ENCODE peak calls at places on chromosome 1, in nine cellular contexts. D is AG10803, W is mammary epithelial cell, Y is body of pancreas, H is fibroblast of the aortic adventitia, S is progenitor cell of endocrine pancreas, Q is Peyer's patch, N is NB4, Z is AG09309. V is an unnamed sample.
A peak's percentile ranks its signal among the peaks of the same experiment; 100 is the strongest.

GRCh38 chr1:177274687-177275211 is 104.0 kb downstream of the BRINP2 start:
- DNase-seq in D (peak; percentile 86), W (peak; percentile 18), Y (peak; percentile 42), H (peak; percentile 86), S (no peak), Q (no peak), N (no peak), Z (peak; percentile 54), V (no peak)

GRCh38 chr1:37151789-37152188 is 117.5 kb upstream of the GRIK3 start:
- DNase-seq in D (no peak), W (no peak), Y (no peak), H (no peak), S (no peak), Q (no peak), N (no peak), Z (no peak), V (no peak)

GRCh38 chr1:53076721-53077598 is 14.9 kb downstream of the PODN start:
- DNase-seq in D (no peak), W (no peak), Y (peak; percentile 8), H (no peak), S (no peak), Q (no peak), N (no peak), Z (no peak), V (no peak)

GRCh38 chr1:52602328-52603300 is at the start of gene GPX7:
- DNase-seq in D (peak; percentile 71), W (no peak), Y (peak; percentile 61), H (peak; percentile 55), S (peak; percentile 27), Q (peak; percentile 53), N (peak; percentile 69), Z (peak; percentile 13), V (peak; percentile 48)

GRCh38 chr1:41239988-41240610 is 2.0 kb downstream of the SCMH1 start:
- DNase-seq in D (peak; percentile 67), W (peak; percentile 59), Y (peak; percentile 19), H (peak; percentile 67), S (no peak), Q (no peak), N (peak; percentile 66), Z (peak; percentile 57), V (no peak)

GRCh38 chr1:117017062-117017461 is 15.5 kb downstream of the CD101 start:
- DNase-seq in D (no peak), W (no peak), Y (no peak), H (no peak), S (no peak), Q (no peak), N (no peak), Z (no peak), V (no peak)

GRCh38 chr1:78377356-78377928 is 113.3 kb upstream of the PTGFR start:
- DNase-seq in D (no peak), W (peak; percentile 36), Y (no peak), H (no peak), S (no peak), Q (no peak), N (no peak), Z (no peak), V (no peak)

GRCh38 chr1:97524211-97524610 is 396.6 kb downstream of the DPYD start:
- DNase-seq in D (no peak), W (no peak), Y (no peak), H (peak; percentile 12), S (no peak), Q (no peak), N (no peak), Z (no peak), V (no peak)

GRCh38 chr1:156291226-156292061 is 4.0 kb downstream of the GLMP start:
- DNase-seq in D (peak; percentile 77), W (no peak), Y (peak; percentile 94), H (peak; percentile 76), S (peak; percentile 81), Q (peak; percentile 65), N (no peak), Z (no peak), V (no peak)

GRCh38 chr1:63458750-63459149 is 64.3 kb downstream of the ITGB3BP start:
- DNase-seq in D (no peak), W (no peak), Y (no peak), H (no peak), S (no peak), Q (no peak), N (no peak), Z (no peak), V (no peak)

GRCh38 chr1:63448741-63449140 is 74.3 kb downstream of the ITGB3BP start:
- DNase-seq in D (peak; percentile 58), W (no peak), Y (no peak), H (peak; percentile 54), S (no peak), Q (no peak), N (no peak), Z (no peak), V (no peak)

GRCh38 chr1:63453232-63453631 is 69.8 kb downstream of the ITGB3BP start:
- DNase-seq in D (no peak), W (no peak), Y (no peak), H (no peak), S (no peak), Q (no peak), N (no peak), Z (no peak), V (no peak)

GRCh38 chr1:63450416-63450815 is 72.6 kb downstream of the ITGB3BP start:
- DNase-seq in D (no peak), W (no peak), Y (no peak), H (no peak), S (no peak), Q (no peak), N (no peak), Z (no peak), V (no peak)

GRCh38 chr1:63454269-63454668 is 68.8 kb downstream of the ITGB3BP start:
- DNase-seq in D (peak; percentile 45), W (no peak), Y (no peak), H (peak; percentile 53), S (no peak), Q (no peak), N (peak; percentile 17), Z (no peak), V (no peak)
- TF ChIP-seq CTCF in D (peak; percentile 43), W (peak; percentile 24), Y (no peak), H (peak; percentile 53), S (peak; percentile 37), Q (no peak), N (no peak), Z (peak; percentile 32), V (no peak)

GRCh38 chr1:31633117-31633516 is 11.6 kb downstream of the PEF1 start:
- DNase-seq in D (no peak), W (no peak), Y (no peak), H (peak; percentile 14), S (no peak), Q (no peak), N (peak; percentile 44), Z (no peak), V (no peak)
- TF ChIP-seq CTCF in D (peak; percentile 59), W (peak; percentile 67), Y (peak; percentile 41), H (peak; percentile 58), S (peak; percentile 44), Q (no peak), N (peak; percentile 60), Z (peak; percentile 60), V (no peak)

DNA sequence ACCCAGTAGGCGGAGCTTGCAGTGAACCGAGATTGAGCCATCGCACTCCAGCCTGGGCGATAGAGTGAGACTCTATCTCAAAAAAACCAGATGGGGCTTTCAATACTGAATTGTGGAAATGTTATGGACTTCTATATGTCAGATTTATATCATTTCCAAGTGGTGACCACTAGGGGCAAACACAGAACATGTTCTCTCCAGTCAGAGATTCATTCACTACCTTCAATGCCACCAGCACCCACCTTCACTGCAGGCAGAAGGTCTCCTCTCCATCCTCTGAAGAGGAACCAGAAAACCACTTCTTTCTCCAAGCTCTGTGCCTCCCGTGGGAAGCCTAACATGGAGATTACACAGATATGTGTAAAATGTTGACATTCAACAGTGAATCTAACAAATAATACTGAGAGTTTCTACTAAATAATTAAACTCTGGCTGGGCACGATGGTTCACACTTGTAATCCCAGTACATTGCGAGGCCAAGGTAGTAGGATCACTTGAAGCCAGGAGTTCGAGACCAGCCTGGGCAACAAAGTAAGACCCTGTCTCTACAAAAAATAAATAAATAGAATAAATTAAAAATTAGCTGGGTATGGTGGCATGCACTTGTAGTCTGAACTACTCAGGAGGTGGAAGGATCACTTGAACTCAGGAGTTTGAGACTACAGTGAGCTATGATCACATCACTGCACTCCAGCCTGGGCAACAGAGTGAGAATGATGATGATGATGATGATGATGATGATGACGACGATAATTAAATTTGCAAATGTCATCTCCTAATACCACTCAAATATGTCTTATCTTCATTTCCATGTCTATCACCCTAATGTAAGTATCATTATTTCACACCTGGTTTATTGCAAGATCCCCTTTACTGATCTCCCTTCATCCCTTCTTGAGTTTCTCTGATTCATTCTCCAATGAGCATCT is 151.1 kb downstream of the ZNF281 start:
- DNase-seq in D (peak; percentile 11), W (peak; percentile 9), Y (no peak), H (peak; percentile 29), S (no peak), Q (no peak), N (peak; percentile 46), Z (no peak), V (no peak)
- TF ChIP-seq CTCF in D (peak; percentile 48), W (peak; percentile 47), Y (peak; percentile 47), H (peak; percentile 55), S (peak; percentile 58), Q (no peak), N (peak; percentile 28), Z (peak; percentile 57), V (peak; percentile 38)

GRCh38 chr1:231776006-231776707 is 149.6 kb downstream of the DISC1 start:
- DNase-seq in D (peak; percentile 94), W (no peak), Y (no peak), H (peak; percentile 77), S (no peak), Q (no peak), N (no peak), Z (peak; percentile 56), V (no peak)

GRCh38 chr1:231770776-231771175 is 144.2 kb downstream of the DISC1 start:
- DNase-seq in D (no peak), W (no peak), Y (no peak), H (no peak), S (no peak), Q (no peak), N (no peak), Z (no peak), V (no peak)

GRCh38 chr1:231778009-231778719 is 151.6 kb downstream of the DISC1 start:
- DNase-seq in D (peak; percentile 53), W (peak; percentile 25), Y (no peak), H (peak; percentile 52), S (no peak), Q (no peak), N (no peak), Z (peak; percentile 7), V (no peak)

GRCh38 chr1:231779081-231779480 is 152.5 kb downstream of the DISC1 start:
- DNase-seq in D (no peak), W (no peak), Y (no peak), H (no peak), S (no peak), Q (no peak), N (no peak), Z (no peak), V (no peak)

DNA sequence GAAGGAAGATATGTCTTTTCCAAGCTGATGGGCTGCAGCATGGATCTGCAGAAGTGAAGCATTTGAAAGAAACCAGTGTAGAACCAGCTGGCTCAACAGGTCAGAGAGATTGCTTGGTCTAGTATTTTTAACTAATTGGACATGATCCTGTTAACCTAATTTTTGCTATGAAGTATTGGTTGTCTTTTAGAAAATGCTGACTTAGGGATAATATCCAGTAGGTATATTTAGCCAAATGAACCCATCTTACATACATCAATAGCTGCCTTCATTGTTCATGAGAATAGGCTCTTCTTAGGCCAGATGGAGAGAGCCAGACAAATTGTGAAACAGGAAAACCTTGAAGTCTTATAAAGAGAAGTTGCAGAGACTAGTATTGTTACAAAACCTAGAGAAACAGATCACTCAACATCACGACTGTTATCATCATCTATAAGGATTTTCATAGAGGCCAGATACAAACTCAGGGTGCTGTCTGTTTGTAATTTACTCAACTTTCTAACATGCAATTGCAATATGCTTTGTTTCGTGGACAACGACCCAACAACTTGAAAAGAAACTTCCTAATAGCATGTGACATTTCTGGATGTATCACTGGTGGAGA is 148.2 kb downstream of the DISC1 start:
- DNase-seq in D (peak; percentile 53), W (no peak), Y (no peak), H (peak; percentile 53), S (no peak), Q (no peak), N (peak; percentile 71), Z (no peak), V (no peak)
- TF ChIP-seq CTCF in D (no peak), W (no peak), Y (no peak), H (no peak), S (no peak), Q (no peak), N (no peak), Z (no peak), V (no peak)

V was measured in CD4-positive, alpha-beta T cell.